ENCODE peak calls at places on chromosomes 11 and 22, in nine cellular contexts. One of them, this sample, is unnamed.

GRCh38 chr22:50473855-50474671 is 772 bp downstream of the SBF1 start:
- DNase-seq in pulmonary artery endothelial cell: no peak
- DNase-seq in skeletal muscle cell: peak
- DNase-seq in naive thymus-derived CD8-positive, alpha-beta T cell: no peak
- DNase-seq in HT-29: no peak
- DNase-seq in cardiac septum: no peak
- DNase-seq in hippocampal formation: no peak
- DNase-seq in posterior cingulate gyrus: no peak
- DNase-seq in BE2C: peak
- DNase-seq in this sample: no peak

GRCh38 chr22:31342389-31343125 is 3.6 kb downstream of the PATZ1 start:
- DNase-seq in pulmonary artery endothelial cell: no peak
- DNase-seq in BE2C: no peak
- DNase-seq in cardiac septum: no peak
- DNase-seq in posterior cingulate gyrus: no peak
- DNase-seq in hippocampal formation: no peak
- DNase-seq in skeletal muscle cell: no peak
- DNase-seq in HT-29: no peak
- DNase-seq in naive thymus-derived CD8-positive, alpha-beta T cell: no peak
- DNase-seq in this sample: no peak

GRCh38 chr22:24115247-24116207 is 65.8 kb upstream of the SUSD2 start:
- DNase-seq in skeletal muscle cell: no peak
- DNase-seq in posterior cingulate gyrus: no peak
- DNase-seq in HT-29: no peak
- DNase-seq in BE2C: no peak
- DNase-seq in cardiac septum: no peak
- DNase-seq in pulmonary artery endothelial cell: no peak
- DNase-seq in hippocampal formation: no peak
- DNase-seq in naive thymus-derived CD8-positive, alpha-beta T cell: no peak
- DNase-seq in this sample: no peak

GRCh38 chr11:64856382-64857227 is 12.2 kb upstream of the CDC42BPG start:
- DNase-seq in HT-29: peak
- DNase-seq in BE2C: peak
- DNase-seq in pulmonary artery endothelial cell: peak
- DNase-seq in posterior cingulate gyrus: peak
- DNase-seq in cardiac septum: peak
- DNase-seq in hippocampal formation: no peak
- DNase-seq in skeletal muscle cell: no peak
- DNase-seq in naive thymus-derived CD8-positive, alpha-beta T cell: no peak
- DNase-seq in this sample: peak

GRCh38 chr22:31923166-31923565 is 21.2 kb upstream of the YWHAH start:
- DNase-seq in HT-29: no peak
- DNase-seq in skeletal muscle cell: no peak
- DNase-seq in cardiac septum: no peak
- DNase-seq in BE2C: no peak
- DNase-seq in hippocampal formation: no peak
- DNase-seq in naive thymus-derived CD8-positive, alpha-beta T cell: no peak
- DNase-seq in posterior cingulate gyrus: no peak
- DNase-seq in pulmonary artery endothelial cell: no peak
- DNase-seq in this sample: no peak

GRCh38 chr22:42717197-42717967 is 3.3 kb downstream of the A4GALT start:
- DNase-seq in HT-29: peak
- DNase-seq in pulmonary artery endothelial cell: no peak
- DNase-seq in naive thymus-derived CD8-positive, alpha-beta T cell: no peak
- DNase-seq in cardiac septum: no peak
- DNase-seq in skeletal muscle cell: no peak
- DNase-seq in BE2C: no peak
- DNase-seq in posterior cingulate gyrus: no peak
- DNase-seq in hippocampal formation: no peak
- DNase-seq in this sample: no peak

GRCh38 chr11:2537896-2538855 is 93.4 kb downstream of the KCNQ1 start:
- DNase-seq in HT-29: no peak
- DNase-seq in skeletal muscle cell: no peak
- DNase-seq in cardiac septum: peak
- DNase-seq in hippocampal formation: no peak
- DNase-seq in BE2C: no peak
- DNase-seq in posterior cingulate gyrus: no peak
- DNase-seq in pulmonary artery endothelial cell: no peak
- DNase-seq in naive thymus-derived CD8-positive, alpha-beta T cell: peak
- DNase-seq in this sample: no peak

GRCh38 chr11:1081601-1082311 is 7.1 kb downstream of the MUC2 start:
- DNase-seq in pulmonary artery endothelial cell: no peak
- DNase-seq in cardiac septum: peak
- DNase-seq in BE2C: no peak
- DNase-seq in hippocampal formation: no peak
- DNase-seq in posterior cingulate gyrus: no peak
- DNase-seq in naive thymus-derived CD8-positive, alpha-beta T cell: peak
- DNase-seq in HT-29: no peak
- DNase-seq in skeletal muscle cell: no peak
- DNase-seq in this sample: peak

GRCh38 chr11:71342951-71343827 is 90.8 kb upstream of the SHANK2 start:
- DNase-seq in BE2C: peak
- DNase-seq in posterior cingulate gyrus: peak
- DNase-seq in pulmonary artery endothelial cell: no peak
- DNase-seq in skeletal muscle cell: no peak
- DNase-seq in HT-29: peak
- DNase-seq in naive thymus-derived CD8-positive, alpha-beta T cell: no peak
- DNase-seq in cardiac septum: no peak
- DNase-seq in hippocampal formation: no peak
- DNase-seq in this sample: peak

GRCh38 chr22:35349704-35350538 is 31.0 kb upstream of the HMOX1 start:
- DNase-seq in skeletal muscle cell: peak
- DNase-seq in BE2C: peak
- DNase-seq in posterior cingulate gyrus: no peak
- DNase-seq in cardiac septum: no peak
- DNase-seq in naive thymus-derived CD8-positive, alpha-beta T cell: no peak
- DNase-seq in HT-29: no peak
- DNase-seq in pulmonary artery endothelial cell: no peak
- DNase-seq in hippocampal formation: no peak
- DNase-seq in this sample: no peak

GRCh38 chr11:61076506-61077304 is 25.6 kb upstream of the CD5 start:
- DNase-seq in naive thymus-derived CD8-positive, alpha-beta T cell: no peak
- DNase-seq in cardiac septum: peak
- DNase-seq in pulmonary artery endothelial cell: no peak
- DNase-seq in posterior cingulate gyrus: no peak
- DNase-seq in skeletal muscle cell: no peak
- DNase-seq in BE2C: no peak
- DNase-seq in HT-29: no peak
- DNase-seq in hippocampal formation: no peak
- DNase-seq in this sample: no peak

GRCh38 chr22:42794551-42795510 is 62.2 kb downstream of the ARFGAP3 start:
- DNase-seq in pulmonary artery endothelial cell: no peak
- DNase-seq in hippocampal formation: no peak
- DNase-seq in cardiac septum: peak
- DNase-seq in naive thymus-derived CD8-positive, alpha-beta T cell: no peak
- DNase-seq in posterior cingulate gyrus: no peak
- DNase-seq in skeletal muscle cell: no peak
- DNase-seq in HT-29: no peak
- DNase-seq in BE2C: no peak
- DNase-seq in this sample: no peak

GRCh38 chr11:75198278-75198948 is 42.2 kb upstream of the TPBGL start:
- DNase-seq in posterior cingulate gyrus: no peak
- DNase-seq in BE2C: no peak
- DNase-seq in cardiac septum: no peak
- DNase-seq in pulmonary artery endothelial cell: no peak
- DNase-seq in naive thymus-derived CD8-positive, alpha-beta T cell: no peak
- DNase-seq in HT-29: no peak
- DNase-seq in hippocampal formation: no peak
- DNase-seq in skeletal muscle cell: no peak
- DNase-seq in this sample: no peak